ENCODE peak calls at places on chromosomes 12 and 14, in four cellular contexts. Y, K, P and T are unnamed samples.
A peak's percentile ranks its signal among the peaks of the same experiment; 100 is the strongest.

GRCh38 chr12:45591635-45592034 is 137.9 kb upstream of the ARID2 start:
- DNase-seq in Y (no peak), K (no peak), P (no peak), T (no peak)

GRCh38 chr12:115341442-115341841 is 657.5 kb upstream of the TBX3 start:
- DNase-seq in Y (peak; percentile 100), K (peak; percentile 81), P (no peak), T (peak; percentile 25)

GRCh38 chr14:58465425-58465824 is 37.9 kb downstream of the KIAA0586 start:
- DNase-seq in Y (peak; percentile 34), K (no peak), P (no peak), T (no peak)

GRCh38 chr12:113867258-113867657 is 98.9 kb downstream of the RBM19 start:
- DNase-seq in Y (peak; percentile 2), K (no peak), P (no peak), T (no peak)

GRCh38 chr12:53791735-53792326 is 40.1 kb upstream of the CISTR start:
- DNase-seq in Y (peak; percentile 28), K (no peak), P (peak; percentile 9), T (peak; percentile 34)

GRCh38 chr12:92431146-92431545 is 271.6 kb upstream of the PLEKHG7 start:
- DNase-seq in Y (no peak), K (no peak), P (peak; percentile 65), T (no peak)

GRCh38 chr14:88542857-88543795 is 11.7 kb downstream of the PTPN21 start:
- DNase-seq in Y (no peak), K (no peak), P (no peak), T (no peak)

GRCh38 chr14:59086241-59086899 is 102.1 kb upstream of the DAAM1 start:
- DNase-seq in Y (peak; percentile 24), K (no peak), P (no peak), T (no peak)

GRCh38 chr12:94266796-94267529 is 118.6 kb downstream of the PLXNC1 start:
- DNase-seq in Y (peak; percentile 95), K (no peak), P (peak; percentile 30), T (no peak)

GRCh38 chr14:30223385-30223785 is 295.7 kb upstream of the PRKD1 start:
- DNase-seq in Y (peak; percentile 95), K (no peak), P (no peak), T (no peak)